ENCODE peak calls at places on chromosome 11, in four cellular contexts. U is heart right ventricle; E is CD4-positive, alpha-beta memory T cell; A is brain microvascular endothelial cell. T is an unnamed sample.

GRCh38 chr11:68338041-68338800 is 25.8 kb downstream of the LRP5 start:
- DNase-seq in E (no peak), A (peak; percentile 55), U (no peak), T (no peak)

GRCh38 chr11:37712246-37712645 is 1114.2 kb upstream of the RAG2 start:
- DNase-seq in E (no peak), U (no peak), A (peak; percentile 10), T (no peak)

GRCh38 chr11:67416416-67417335 is 1.2 kb downstream of the CARNS1 start:
- DNase-seq in A (no peak), E (peak; percentile 82), U (no peak), T (peak; percentile 58)

GRCh38 chr11:282630-283360 is 4.6 kb downstream of the NLRP6 start:
- DNase-seq in E (no peak), U (no peak), A (no peak), T (no peak)

GRCh38 chr11:102309621-102310541 is 7.4 kb upstream of the BIRC3 start:
- DNase-seq in U (no peak), A (no peak), E (no peak), T (no peak)

GRCh38 chr11:1805525-1805924 is 29.3 kb upstream of the SYT8 start:
- DNase-seq in E (no peak), A (no peak), U (no peak), T (no peak)

GRCh38 chr11:130601141-130601540 is 152.7 kb downstream of the ADAMTS15 start:
- DNase-seq in E (no peak), A (peak; percentile 84), U (peak; percentile 79), T (no peak)

GRCh38 chr11:86481399-86481798 is 106.7 kb downstream of the CCDC81 start:
- DNase-seq in E (no peak), A (no peak), U (no peak), T (no peak)

GRCh38 chr11:107563702-107564101 is 1.8 kb downstream of the ALKBH8 start:
- DNase-seq in U (no peak), A (peak; percentile 64), E (peak; percentile 43), T (no peak)

GRCh38 chr11:125483592-125483991 is 12.5 kb downstream of the FEZ1 start:
- DNase-seq in A (no peak), U (no peak), E (no peak), T (no peak)

GRCh38 chr11:111829185-111829968 is 42.0 kb downstream of the ALG9 start:
- DNase-seq in A (no peak), E (no peak), U (no peak), T (no peak)

GRCh38 chr11:90134420-90135003 is at the start of gene NAALAD2:
- DNase-seq in E (no peak), A (peak; percentile 22), U (peak; percentile 68), T (peak; percentile 30)

GRCh38 chr11:2188745-2189144 is 17.1 kb upstream of the TH start:
- DNase-seq in E (no peak), A (no peak), U (no peak), T (no peak)

GRCh38 chr11:115924744-115925567 is 420.7 kb upstream of the CADM1 start:
- DNase-seq in A (no peak), U (no peak), E (no peak), T (no peak)

GRCh38 chr11:116829525-116830183 is at the start of gene APOC3:
- DNase-seq in U (no peak), E (no peak), A (no peak), T (no peak)

GRCh38 chr11:61602775-61603569 is 22.1 kb upstream of the SYT7 start:
- DNase-seq in U (peak; percentile 65), E (no peak), A (peak; percentile 66), T (peak; percentile 65)

GRCh38 chr11:116792869-116793475 is 1.3 kb upstream of the APOA5 start:
- DNase-seq in U (no peak), A (peak; percentile 60), E (no peak), T (no peak)

GRCh38 chr11:123300874-123301695 is 106.0 kb upstream of the CLMP start:
- DNase-seq in E (peak; percentile 24), U (no peak), A (no peak), T (no peak)

GRCh38 chr11:20597924-20598484 is 1.4 kb upstream of the SLC6A5 start:
- DNase-seq in E (no peak), A (no peak), U (no peak), T (no peak)

GRCh38 chr11:13343931-13344717 is 66.5 kb downstream of the BMAL1 start:
- DNase-seq in E (peak; percentile 67), A (peak; percentile 62), U (peak; percentile 20), T (peak; percentile 77)

DNA sequence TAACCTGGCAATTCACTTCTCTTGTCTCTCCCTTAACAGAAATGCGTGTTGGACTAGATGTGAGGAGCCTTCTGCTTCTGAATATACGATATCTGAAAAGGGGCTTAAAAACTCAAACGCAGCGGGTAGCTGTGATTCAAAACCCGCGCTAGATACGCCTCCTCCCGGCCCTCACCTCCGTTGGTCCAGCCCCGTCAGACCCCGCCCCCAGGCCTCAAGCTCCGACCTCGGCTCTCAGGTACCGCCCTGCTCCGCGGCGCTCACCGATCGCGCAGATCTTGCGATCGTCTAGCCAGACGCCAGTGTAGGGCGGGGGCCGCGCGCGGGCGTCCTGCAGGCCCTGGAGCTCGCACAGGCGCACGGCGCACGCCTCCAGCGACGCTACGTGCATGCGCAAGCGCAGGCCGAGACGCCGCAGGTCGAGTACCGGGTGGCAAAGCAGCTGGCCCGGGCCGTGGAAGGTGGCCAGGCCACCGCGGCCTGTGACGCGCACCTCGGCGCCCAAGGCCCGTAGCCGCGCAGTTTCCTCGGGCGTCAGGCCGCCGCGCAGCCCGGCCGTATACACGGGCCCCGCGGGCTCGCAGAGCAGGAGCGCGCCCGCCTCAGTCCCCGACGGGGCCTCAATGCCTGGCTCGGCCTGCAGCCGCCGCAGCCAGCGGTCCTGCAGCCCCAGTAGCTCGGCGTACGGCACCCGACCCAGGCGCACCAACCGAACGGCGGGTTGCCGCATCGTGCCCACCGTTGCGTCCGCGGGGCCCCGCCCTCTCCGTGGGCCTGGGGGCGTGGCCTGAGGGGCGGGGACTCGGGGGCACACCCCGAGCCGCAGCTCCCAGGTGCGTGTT is at the start of gene LIPT2:
- DNase-seq in A (peak; percentile 95), U (peak; percentile 97), E (peak; percentile 95), T (peak; percentile 97)
- H3K4me3 ChIP-seq in A (peak within 1 kb of the TSS; percentile 66), U (peak within 1 kb of the TSS; percentile 45), E (peak within 1 kb of the TSS; percentile 39), T (peak within 1 kb of the TSS; percentile 78)

GRCh38 chr11:64744544-64745218 is 739 bp upstream of the RASGRP2 start:
- DNase-seq in E (no peak), U (no peak), A (no peak), T (no peak)

GRCh38 chr11:64745523-64746328 is 1.8 kb upstream of the RASGRP2 start:
- DNase-seq in U (peak; percentile 94), E (peak; percentile 89), A (peak; percentile 47), T (peak; percentile 80)

GRCh38 chr11:64745219-64745522 is 1.2 kb upstream of the RASGRP2 start:
- DNase-seq in E (peak; percentile 97), U (peak; percentile 86), A (no peak), T (peak; percentile 75)

GRCh38 chr11:64747961-64748715 is 4.2 kb upstream of the RASGRP2 start:
- DNase-seq in U (no peak), E (no peak), A (no peak), T (no peak)

DNA sequence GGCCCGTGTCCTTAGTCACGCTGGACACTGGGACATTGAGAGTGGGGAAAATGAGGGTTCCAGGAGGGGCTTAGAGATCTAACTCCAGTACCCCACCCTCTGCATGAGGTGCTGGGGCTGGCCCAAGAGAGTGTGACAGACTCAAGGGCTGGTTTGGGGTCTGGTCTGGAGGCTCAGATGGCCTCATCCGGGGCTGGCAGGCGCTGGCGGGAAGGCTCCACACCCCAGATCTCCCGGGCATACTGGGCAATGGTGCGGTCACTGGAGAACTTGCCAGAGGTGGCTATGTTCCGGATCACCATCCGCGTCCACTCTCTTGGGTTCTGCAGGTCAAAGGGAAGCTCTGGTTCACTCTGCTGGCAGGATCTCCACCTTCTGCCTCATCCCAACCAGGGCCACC is 2.5 kb upstream of the RASGRP2 start:
- DNase-seq in E (no peak), U (no peak), A (no peak), T (no peak)
- H3K4me3 ChIP-seq in E (no peak overlapping the region), U (no peak overlapping the region), A (no peak overlapping the region), T (no peak overlapping the region)

DNA sequence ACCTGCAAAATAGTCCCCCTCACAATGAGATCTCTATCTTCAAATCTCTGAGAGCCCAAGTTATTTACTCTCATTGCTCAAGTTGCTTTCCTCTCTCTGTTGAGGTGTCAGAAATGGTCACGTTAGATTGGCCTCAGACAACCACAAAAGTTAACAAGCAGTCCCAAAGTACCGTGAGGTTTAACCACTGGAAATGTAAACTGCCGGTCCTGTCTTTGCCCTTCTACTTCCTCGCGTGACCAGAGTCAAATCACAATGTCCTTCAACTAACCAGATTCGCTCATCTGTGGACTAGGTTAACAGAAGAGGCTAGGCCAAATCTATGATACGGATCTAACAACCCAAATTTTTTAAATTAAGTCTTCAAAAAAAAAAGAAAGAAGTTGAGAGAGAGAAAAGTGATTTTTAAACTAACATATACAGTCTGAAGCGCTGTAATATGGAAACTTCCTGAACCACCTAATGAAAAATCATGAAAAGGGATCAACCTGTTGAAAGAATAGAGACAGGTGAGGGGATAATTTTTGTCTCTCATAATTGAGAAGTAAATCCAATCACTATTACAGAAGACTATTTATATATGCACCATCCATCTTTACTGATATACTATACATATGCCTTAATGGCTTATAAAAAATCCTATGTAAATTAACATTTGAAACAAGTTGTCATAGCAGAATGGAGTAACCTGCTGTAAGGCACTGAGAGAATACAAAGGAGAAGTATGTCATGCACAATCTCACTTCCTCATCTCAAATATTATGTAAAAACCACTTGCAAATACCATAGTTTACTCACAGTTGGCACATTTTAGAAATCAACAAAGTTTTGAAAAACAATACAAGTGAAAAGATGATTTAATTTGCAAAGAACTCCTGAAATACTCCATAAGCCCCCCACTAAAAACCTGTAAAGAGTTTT is 3.3 kb upstream of the JAML start:
- DNase-seq in U (no peak), A (no peak), E (no peak), T (no peak)
- H3K4me3 ChIP-seq in U (no peak overlapping the region), A (no peak overlapping the region), E (no peak overlapping the region), T (no peak overlapping the region)

DNA sequence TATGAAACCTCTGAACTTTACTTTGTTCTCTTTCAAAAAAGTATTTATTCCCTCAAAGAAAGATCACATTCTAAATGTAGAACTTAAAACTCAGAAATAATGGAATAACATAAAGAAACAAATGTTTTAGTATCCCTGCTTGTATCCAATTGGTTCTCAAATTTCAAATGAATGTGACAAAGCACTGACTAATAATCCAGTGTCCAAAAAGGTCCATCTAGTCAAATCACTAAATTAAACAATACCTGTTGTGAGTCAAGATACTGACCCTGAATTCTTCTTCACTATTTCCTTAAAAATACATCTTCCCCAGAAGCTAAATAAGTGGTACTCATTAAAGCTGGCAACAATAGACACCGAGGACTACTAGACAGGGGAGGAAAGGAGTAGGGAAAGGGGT is 313.1 kb downstream of the SBF2 start:
- DNase-seq in A (no peak), U (no peak), E (no peak), T (no peak)
- H3K4me3 ChIP-seq in A (no peak overlapping the region), U (no peak overlapping the region), E (no peak overlapping the region), T (no peak overlapping the region)

GRCh38 chr11:76209671-76209955 is 3.3 kb upstream of the WNT11 start:
- DNase-seq in A (no peak), U (no peak), E (no peak), T (no peak)

GRCh38 chr11:76212086-76213035 is 6.1 kb upstream of the WNT11 start:
- DNase-seq in A (no peak), E (no peak), U (peak; percentile 7), T (no peak)

GRCh38 chr11:76208829-76209670 is 2.7 kb upstream of the WNT11 start:
- DNase-seq in A (peak; percentile 15), E (peak; percentile 79), U (peak; percentile 86), T (peak; percentile 76)

GRCh38 chr11:76209956-76210885 is 3.9 kb upstream of the WNT11 start:
- DNase-seq in U (peak; percentile 79), E (peak; percentile 39), A (peak; percentile 26), T (no peak)

GRCh38 chr11:76210920-76211851 is 4.9 kb upstream of the WNT11 start:
- DNase-seq in E (no peak), A (no peak), U (peak; percentile 6), T (no peak)
- H3K4me3 ChIP-seq in E (no peak overlapping the region), A (peak overlapping the region; percentile 29), U (no peak overlapping the region), T (no peak overlapping the region)

T was measured in lung.